ENCODE peak calls at places on chromosomes 5 and 9, in four cellular contexts. L, T, O and D are unnamed samples.

GRCh38 chr5:54547711-54548250 is 30.2 kb downstream of the SNX18 start:
- DNase-seq in L (peak; percentile 75), O (no peak), T (peak; percentile 47), D (peak; percentile 65)

GRCh38 chr9:93588641-93589609 is 12.5 kb downstream of the PHF2 start:
- DNase-seq in O (no peak), T (peak; percentile 32), L (no peak), D (no peak)

GRCh38 chr5:168014423-168014822 is 277.0 kb upstream of the WWC1 start:
- DNase-seq in L (no peak), T (no peak), O (no peak), D (no peak)

GRCh38 chr5:178453224-178453623 is 137.0 kb downstream of the COL23A1 start:
- DNase-seq in L (no peak), O (no peak), T (peak; percentile 23), D (peak; percentile 46)

GRCh38 chr9:14441976-14442651 is 128.2 kb upstream of the NFIB start:
- DNase-seq in O (peak; percentile 25), T (no peak), L (no peak), D (peak; percentile 17)

GRCh38 chr9:37364751-37365360 is 57.6 kb upstream of the GRHPR start:
- DNase-seq in L (no peak), T (no peak), O (peak; percentile 58), D (peak; percentile 15)

GRCh38 chr5:142642427-142642826 is 43.5 kb downstream of the FGF1 start:
- DNase-seq in T (no peak), L (no peak), O (no peak), D (no peak)

GRCh38 chr5:150764530-150764929 is 5.7 kb upstream of the DCTN4 start:
- DNase-seq in O (no peak), T (no peak), L (no peak), D (no peak)

GRCh38 chr9:135960328-135961276 is 571 bp downstream of the UBAC1 start:
- DNase-seq in L (no peak), O (no peak), T (no peak), D (no peak)

GRCh38 chr9:16100596-16101091 is 547.8 kb downstream of the CCDC171 start:
- DNase-seq in L (no peak), O (no peak), T (peak; percentile 40), D (no peak)

GRCh38 chr9:134634667-134635230 is 6.9 kb upstream of the COL5A1 start:
- DNase-seq in L (no peak), T (no peak), O (no peak), D (no peak)

GRCh38 chr5:143426437-143426991 is 23.0 kb upstream of the NR3C1 start:
- DNase-seq in O (no peak), T (no peak), L (no peak), D (no peak)

GRCh38 chr9:115262477-115262876 is 144.5 kb upstream of the TNC start:
- DNase-seq in O (no peak), T (peak; percentile 92), L (peak; percentile 99), D (peak; percentile 99)

GRCh38 chr5:103962023-103962422 is 399.4 kb upstream of the NUDT12 start:
- DNase-seq in L (no peak), O (no peak), T (no peak), D (peak; percentile 69)

GRCh38 chr9:15606667-15607472 is 54.0 kb downstream of the CCDC171 start:
- DNase-seq in O (peak; percentile 70), T (peak; percentile 12), L (no peak), D (peak; percentile 72)

GRCh38 chr5:115686692-115687054 is 60.8 kb upstream of the TMED7 start:
- DNase-seq in L (no peak), O (no peak), T (peak; percentile 82), D (peak; percentile 57)

GRCh38 chr5:150219142-150219541 is 29.3 kb downstream of the SLC6A7 start:
- DNase-seq in T (no peak), O (peak; percentile 9), L (no peak), D (no peak)

GRCh38 chr5:107376546-107377276 is 294.0 kb downstream of the EFNA5 start:
- DNase-seq in L (no peak), T (peak; percentile 78), O (no peak), D (no peak)

GRCh38 chr9:129553277-129553676 is 67.6 kb downstream of the C9orf50 start:
- DNase-seq in L (no peak), O (no peak), T (no peak), D (no peak)

GRCh38 chr5:112684737-112685136 is 52.9 kb upstream of the APC start:
- DNase-seq in T (peak; percentile 88), L (no peak), O (peak; percentile 29), D (no peak)

GRCh38 chr5:175746851-175747250 is 89.0 kb downstream of the HRH2 start:
- DNase-seq in T (no peak), L (peak; percentile 48), O (no peak), D (peak; percentile 25)

GRCh38 chr5:56666901-56667300 is 148.4 kb upstream of the MAP3K1 start:
- DNase-seq in L (no peak), T (no peak), O (no peak), D (no peak)

GRCh38 chr5:168916266-168916665 is 337.1 kb upstream of the PANK3 start:
- DNase-seq in T (no peak), L (no peak), O (no peak), D (no peak)

GRCh38 chr9:23621166-23621565 is 204.9 kb downstream of the ELAVL2 start:
- DNase-seq in L (peak; percentile 79), T (peak; percentile 78), O (no peak), D (peak; percentile 92)

GRCh38 chr9:136363606-136364368 is at the start of gene DNLZ:
- DNase-seq in T (peak; percentile 68), L (peak; percentile 52), O (peak; percentile 91), D (peak; percentile 78)

GRCh38 chr5:139669681-139670368 is 21.7 kb downstream of the CXXC5 start:
- DNase-seq in T (no peak), O (peak; percentile 92), L (no peak), D (no peak)

GRCh38 chr5:176671399-176671798 is 24.1 kb downstream of the TSPAN17 start:
- DNase-seq in L (no peak), T (no peak), O (no peak), D (no peak)

GRCh38 chr9:137240321-137240840 is 706 bp upstream of the TUBB4B start:
- DNase-seq in L (no peak), O (peak; percentile 74), T (peak; percentile 67), D (peak; percentile 57)

GRCh38 chr9:96486351-96487029 is 36.5 kb downstream of the HABP4 start:
- DNase-seq in T (peak; percentile 89), O (no peak), L (no peak), D (peak; percentile 11)

GRCh38 chr5:150960791-150961396 is 56.1 kb upstream of the ZNF300 start:
- DNase-seq in T (peak; percentile 2), L (no peak), O (peak; percentile 48), D (peak; percentile 7)

GRCh38 chr9:68955281-68955680 is 58.6 kb downstream of the PRKACG start:
- DNase-seq in L (no peak), O (peak; percentile 30), T (no peak), D (no peak)

GRCh38 chr5:35159370-35159742 is 70.9 kb downstream of the PRLR start:
- DNase-seq in T (no peak), O (no peak), L (no peak), D (no peak)

GRCh38 chr9:114059047-114059803 is 18.9 kb downstream of the AMBP start:
- DNase-seq in L (no peak), O (no peak), T (no peak), D (no peak)

GRCh38 chr9:77598510-77598909 is 49.6 kb downstream of the GNA14 start:
- DNase-seq in L (no peak), T (peak; percentile 72), O (no peak), D (no peak)

GRCh38 chr5:133933670-133934295 is 34.6 kb downstream of the C5orf15 start:
- DNase-seq in T (no peak), L (no peak), O (peak; percentile 83), D (no peak)

GRCh38 chr5:311963-312362 is 9.6 kb upstream of the AHRR start:
- DNase-seq in L (no peak), T (no peak), O (no peak), D (no peak)

GRCh38 chr9:88173378-88173999 is 35.2 kb upstream of the SPATA31C2 start:
- DNase-seq in O (peak; percentile 82), L (peak; percentile 75), T (peak; percentile 72), D (peak; percentile 79)

GRCh38 chr9:17005085-17005484 is 129.8 kb upstream of the CNTLN start:
- DNase-seq in T (peak; percentile 47), O (no peak), L (no peak), D (peak; percentile 34)

GRCh38 chr9:125841444-125841843 is 94.3 kb downstream of the PBX3 start:
- DNase-seq in O (no peak), T (no peak), L (no peak), D (no peak)
- H4K20me1 ChIP-seq in O (peaks cover 9% of the 10 kb centered on the region), T (no peaks in the 10 kb centered on the region), L (no peaks in the 10 kb centered on the region), D (no peaks in the 10 kb centered on the region)

GRCh38 chr5:58891971-58892343 is 309.1 kb downstream of the RAB3C start:
- DNase-seq in L (no peak), T (no peak), O (no peak), D (no peak)
- H3K4me2 ChIP-seq in L (peak overlapping the region; percentile 90), T (peak overlapping the region; percentile 48), O (no peak overlapping the region), D (peak overlapping the region; percentile 88)

DNA sequence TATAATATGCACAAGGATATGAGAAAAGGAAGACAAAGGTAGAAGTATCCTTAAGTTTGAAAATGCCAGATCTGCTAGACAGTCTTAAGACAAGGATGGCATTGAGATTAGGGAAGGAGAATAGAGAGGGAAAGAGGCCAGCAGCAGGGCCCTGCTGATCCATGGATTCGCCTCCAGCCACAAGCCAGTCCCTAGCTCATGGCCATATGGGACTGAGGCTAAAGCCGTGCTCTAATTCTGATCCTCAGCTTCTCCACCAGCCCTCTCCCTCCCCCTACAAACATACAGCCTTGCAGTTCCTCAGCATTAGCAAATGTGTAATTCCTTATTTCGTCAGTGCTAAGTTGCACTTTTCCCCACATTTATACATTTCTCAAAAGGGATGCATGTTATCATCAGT is 34.7 kb downstream of the ZNF462 start:
- DNase-seq in O (no peak), L (no peak), T (no peak), D (no peak)
- H4K20me1 ChIP-seq in O (no peaks in the 10 kb centered on the region), L (no peaks in the 10 kb centered on the region), T (no peaks in the 10 kb centered on the region), D (no peaks in the 10 kb centered on the region)

DNA sequence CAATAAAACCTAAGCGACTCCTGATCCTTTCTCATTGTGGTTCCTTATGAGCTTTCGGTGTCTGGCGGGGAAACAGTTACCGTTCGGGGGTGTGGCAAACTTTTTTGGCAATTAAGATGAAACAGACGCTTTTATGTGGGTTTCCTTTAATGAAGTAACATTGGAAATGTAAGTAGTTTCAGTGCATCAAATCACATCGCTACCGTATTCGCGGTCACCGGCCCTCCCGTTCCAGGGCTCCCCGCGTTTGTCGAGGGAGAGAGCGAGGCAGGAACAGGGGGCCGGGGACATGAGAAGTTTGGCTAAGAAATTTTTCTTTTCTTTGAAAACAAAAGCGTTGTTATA is 3.9 kb upstream of the IRX2 start:
- DNase-seq in L (no peak), O (no peak), T (no peak), D (no peak)
- H3K4me2 ChIP-seq in L (no peak overlapping the region), O (no peak overlapping the region), T (no peak overlapping the region), D (no peak overlapping the region)

GRCh38 chr9:122090287-122090883 is 2.7 kb downstream of the TTLL11 start:
- DNase-seq in O (no peak), T (no peak), L (peak; percentile 5), D (no peak)
- H4K20me1 ChIP-seq in O (no peaks in the 10 kb centered on the region), T (no peaks in the 10 kb centered on the region), L (peaks cover 7% of the 10 kb centered on the region), D (peaks cover 6% of the 10 kb centered on the region)

GRCh38 chr5:37926732-37927131 is 86.9 kb upstream of the GDNF start:
- DNase-seq in O (no peak), T (no peak), L (no peak), D (peak; percentile 23)
- H3K4me2 ChIP-seq in O (no peak overlapping the region), T (no peak overlapping the region), L (no peak overlapping the region), D (no peak overlapping the region)